ENCODE peak calls at places on chromosomes 11 and 22, in eight cellular contexts. F is tibial nerve, R is hepatocyte, D is mesendoderm, M is right lobe of liver, Y is GM23248, K is pancreas, C is spleen. Q is an unnamed sample. For H3K27me3, the result is how much of the 10 kb centered on the place peaks cover.

GRCh38 chr11:92304271-92304670 is 79.7 kb downstream of the FAT3 start:
- DNase-seq in F (no peak), R (no peak), D (no peak), M (no peak), Y (peak), K (no peak), C (no peak), Q (no peak)

GRCh38 chr11:115765803-115766239 is 261.6 kb upstream of the CADM1 start:
- DNase-seq in F (no peak), R (no peak), D (no peak), M (no peak), Y (peak), K (no peak), C (no peak), Q (no peak)

GRCh38 chr22:22076937-22077703 is 94.5 kb upstream of the TOP3B start:
- DNase-seq in F (no peak), R (no peak), D (no peak), M (no peak), Y (peak), K (no peak), C (no peak), Q (no peak)

GRCh38 chr11:134727636-134728035 is 315.6 kb upstream of the B3GAT1 start:
- DNase-seq in F (no peak), R (no peak), D (no peak), M (no peak), Y (no peak), K (no peak), C (peak), Q (no peak)

GRCh38 chr11:10303558-10304363 is 1.1 kb upstream of the ADM start:
- DNase-seq in F (no peak), R (peak), D (peak), M (peak), Y (peak), K (peak), C (peak), Q (peak)

GRCh38 chr11:122668562-122669090 is 13.1 kb downstream of the UBASH3B start:
- DNase-seq in F (no peak), R (no peak), D (no peak), M (no peak), Y (peak), K (no peak), C (no peak), Q (no peak)

GRCh38 chr11:134527382-134528243 is 115.6 kb upstream of the B3GAT1 start:
- DNase-seq in F (no peak), R (no peak), D (no peak), M (peak), Y (no peak), K (no peak), C (peak), Q (no peak)

GRCh38 chr11:72263363-72263762 is 19.4 kb upstream of the PHOX2A start:
- DNase-seq in F (no peak), R (no peak), D (no peak), M (no peak), Y (peak), K (no peak), C (no peak), Q (no peak)

GRCh38 chr11:60912223-60912850 is 1.6 kb upstream of the TMEM109 start:
- DNase-seq in F (no peak), R (no peak), D (no peak), M (no peak), Y (no peak), K (no peak), C (no peak), Q (no peak)

GRCh38 chr22:22770280-22770871 is 117.2 kb upstream of the IGLL5 start:
- DNase-seq in F (no peak), R (peak), D (peak), M (peak), Y (peak), K (peak), C (no peak), Q (no peak)

GRCh38 chr11:91749231-91749630 is 475.4 kb upstream of the FAT3 start:
- DNase-seq in F (no peak), R (no peak), D (no peak), M (no peak), Y (no peak), K (no peak), C (no peak), Q (no peak)

GRCh38 chr11:34204396-34205279 is 99.2 kb downstream of the NAT10 start:
- DNase-seq in F (no peak), R (peak), D (no peak), M (no peak), Y (peak), K (no peak), C (no peak), Q (no peak)

GRCh38 chr11:76391039-76391438 is 9.9 kb downstream of the GVQW3 start:
- DNase-seq in F (no peak), R (no peak), D (no peak), M (no peak), Y (no peak), K (peak), C (no peak), Q (no peak)

GRCh38 chr11:58027341-58027740 is 3.4 kb upstream of the OR6Q1 start:
- DNase-seq in F (no peak), R (no peak), D (no peak), M (no peak), Y (peak), K (no peak), C (no peak), Q (no peak)

GRCh38 chr11:59174664-59175033 is 2.7 kb downstream of the DTX4 start:
- DNase-seq in F (no peak), R (peak), D (peak), M (peak), Y (peak), K (no peak), C (no peak), Q (no peak)

GRCh38 chr11:41058138-41058537 is 401.3 kb downstream of the LRRC4C start:
- DNase-seq in F (no peak), R (no peak), D (no peak), M (no peak), Y (no peak), K (no peak), C (peak), Q (no peak)

GRCh38 chr11:59556115-59556882 is 45.0 kb downstream of the OR4D9 start:
- DNase-seq in F (peak), R (peak), D (peak), M (no peak), Y (peak), K (peak), C (no peak), Q (peak)

GRCh38 chr11:134756811-134757540 is 344.9 kb upstream of the B3GAT1 start:
- DNase-seq in F (no peak), R (no peak), D (no peak), M (no peak), Y (no peak), K (no peak), C (peak), Q (no peak)

GRCh38 chr11:128613300-128613995 is 26.1 kb upstream of the ETS1 start:
- DNase-seq in F (no peak), R (no peak), D (no peak), M (no peak), Y (no peak), K (no peak), C (peak), Q (no peak)

GRCh38 chr22:24216541-24217209 is 28.2 kb downstream of the GGT5 start:
- DNase-seq in F (no peak), R (no peak), D (no peak), M (no peak), Y (no peak), K (no peak), C (no peak), Q (no peak)

GRCh38 chr11:85346484-85346883 is 280.7 kb downstream of the DLG2 start:
- DNase-seq in F (no peak), R (no peak), D (no peak), M (no peak), Y (no peak), K (no peak), C (no peak), Q (no peak)

GRCh38 chr22:46914916-46915894 is 152.8 kb downstream of the TBC1D22A start:
- DNase-seq in F (no peak), R (no peak), D (no peak), M (no peak), Y (no peak), K (no peak), C (no peak), Q (no peak)

GRCh38 chr22:45006873-45007246 is 2.9 kb downstream of the PHF21B start:
- DNase-seq in F (no peak), R (peak), D (peak), M (no peak), Y (no peak), K (no peak), C (no peak), Q (no peak)

GRCh38 chr22:45007946-45008852 is 1.6 kb downstream of the PHF21B start:
- DNase-seq in F (no peak), R (peak), D (peak), M (no peak), Y (peak), K (no peak), C (no peak), Q (no peak)

GRCh38 chr22:45008853-45009751 is 703 bp downstream of the PHF21B start:
- DNase-seq in F (no peak), R (peak), D (peak), M (no peak), Y (peak), K (no peak), C (no peak), Q (peak)

GRCh38 chr22:45007247-45007945 is 2.4 kb downstream of the PHF21B start:
- DNase-seq in F (no peak), R (peak), D (peak), M (no peak), Y (peak), K (peak), C (no peak), Q (no peak)

DNA sequence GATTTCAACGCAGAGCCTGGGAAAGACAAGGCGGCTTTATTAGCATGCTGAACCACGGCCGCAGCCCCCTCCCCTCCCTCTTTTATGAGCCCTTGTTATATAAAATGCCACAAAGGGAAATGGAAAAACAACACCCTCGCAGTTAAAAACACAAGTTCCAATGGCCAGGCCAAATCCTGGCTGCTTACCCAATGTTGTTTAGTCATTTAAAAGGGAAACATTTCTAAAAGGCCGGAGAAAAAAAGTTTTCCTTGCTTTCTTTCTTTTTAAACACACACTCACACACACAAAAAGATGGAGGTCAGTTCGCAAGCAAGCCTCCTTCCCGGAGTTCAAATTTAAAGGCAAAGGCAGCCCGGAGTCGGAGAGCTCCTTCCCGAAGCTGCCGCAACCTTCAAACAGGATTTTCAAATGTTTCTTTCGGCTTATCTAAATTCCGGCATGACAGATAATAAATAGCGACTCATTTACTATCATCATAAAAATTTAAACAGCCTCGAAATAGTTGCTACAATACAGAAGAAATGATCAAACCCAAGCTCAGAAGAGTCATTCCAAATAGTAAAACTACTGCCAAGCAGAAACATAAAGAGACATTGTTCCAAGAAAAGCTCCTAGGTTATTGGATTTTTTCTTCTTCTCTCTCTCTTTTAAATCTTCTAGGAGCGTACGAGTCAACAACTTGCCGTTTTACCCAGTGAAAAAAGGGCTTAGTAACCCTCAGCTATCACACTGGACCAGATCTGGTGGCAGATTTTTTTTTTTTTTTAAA is 3.5 kb downstream of the PHF21B start:
- DNase-seq in F (no peak), R (peak), D (peak), M (no peak), Y (peak), K (no peak), C (no peak), Q (no peak)
- H3K4me3 ChIP-seq in F (peak), R (peak), D (peak), M (no peak), Y (no peak), K (no peak), C (peak), Q (peak)

GRCh38 chr11:1047576-1048156 is 11.1 kb upstream of the MUC6 start:
- DNase-seq in F (no peak), R (no peak), D (no peak), M (no peak), Y (no peak), K (no peak), C (peak), Q (peak)
- H3K27me3 ChIP-seq in F (under half), R (under half), D (under half), M (under half), Y (under half), K (under half), C (half or more), Q (under half)

GRCh38 chr22:21078916-21079315 is 33.2 kb downstream of the LRRC74B start:
- DNase-seq in F (no peak), R (no peak), D (no peak), M (no peak), Y (no peak), K (no peak), C (no peak), Q (no peak)

GRCh38 chr22:21079493-21079892 is 33.7 kb downstream of the LRRC74B start:
- DNase-seq in F (no peak), R (no peak), D (no peak), M (no peak), Y (no peak), K (no peak), C (no peak), Q (no peak)

GRCh38 chr22:21077884-21078508 is 32.2 kb downstream of the LRRC74B start:
- DNase-seq in F (no peak), R (no peak), D (no peak), M (no peak), Y (no peak), K (no peak), C (no peak), Q (no peak)

GRCh38 chr22:21075516-21076138 is 29.9 kb downstream of the LRRC74B start:
- DNase-seq in F (no peak), R (no peak), D (no peak), M (no peak), Y (no peak), K (no peak), C (no peak), Q (no peak)

GRCh38 chr22:21076907-21077625 is 31.3 kb downstream of the LRRC74B start:
- DNase-seq in F (no peak), R (no peak), D (no peak), M (no peak), Y (no peak), K (no peak), C (no peak), Q (no peak)
- H3K27ac ChIP-seq in F (no peak), R (no peak), D (no peak), M (no peak), Y (no peak), K (no peak), C (no peak), Q (no peak)

GRCh38 chr11:111574373-111575230 is 27.6 kb upstream of the SIK2 start:
- DNase-seq in F (no peak), R (no peak), D (no peak), M (no peak), Y (no peak), K (no peak), C (no peak), Q (no peak)
- H3K4me3 ChIP-seq in F (peak), R (no peak), D (no peak), M (no peak), Y (peak), K (no peak), C (no peak), Q (peak)

GRCh38 chr11:17012712-17013547 is 1.3 kb downstream of the PLEKHA7 start:
- DNase-seq in F (no peak), R (peak), D (peak), M (peak), Y (peak), K (peak), C (peak), Q (peak)

GRCh38 chr11:17012179-17012578 is 2.0 kb downstream of the PLEKHA7 start:
- DNase-seq in F (no peak), R (no peak), D (no peak), M (peak), Y (no peak), K (no peak), C (no peak), Q (no peak)

GRCh38 chr11:17013548-17014320 is 480 bp downstream of the PLEKHA7 start:
- DNase-seq in F (no peak), R (peak), D (peak), M (peak), Y (no peak), K (peak), C (peak), Q (peak)

GRCh38 chr11:17008099-17008498 is 6.1 kb downstream of the PLEKHA7 start:
- DNase-seq in F (no peak), R (no peak), D (no peak), M (peak), Y (no peak), K (peak), C (no peak), Q (peak)

GRCh38 chr11:17010851-17011420 is 3.3 kb downstream of the PLEKHA7 start:
- DNase-seq in F (no peak), R (no peak), D (peak), M (peak), Y (no peak), K (no peak), C (no peak), Q (no peak)
- H3K27me3 ChIP-seq in F (under half), R (under half), D (under half), M (under half), Y (under half), K (under half), C (under half), Q (under half)

DNA sequence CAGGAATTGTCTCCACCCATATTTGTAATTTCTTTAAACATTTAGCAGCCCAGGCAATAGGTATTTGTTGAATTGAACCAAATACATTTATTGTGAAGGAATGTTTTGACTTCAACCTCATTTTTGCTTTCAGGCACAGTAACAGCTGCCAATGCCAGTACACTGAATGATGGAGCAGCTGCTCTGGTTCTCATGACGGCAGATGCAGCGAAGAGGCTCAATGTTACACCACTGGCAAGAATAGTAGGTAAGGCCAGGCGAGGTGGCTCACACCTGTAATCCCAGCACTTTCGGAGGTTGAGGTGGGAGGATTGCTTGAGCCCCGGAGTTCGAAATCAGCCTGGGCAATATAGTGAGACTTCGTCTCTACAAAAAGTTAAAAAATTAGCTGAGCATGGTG is 20.9 kb downstream of the ACAT1 start:
- DNase-seq in F (no peak), R (no peak), D (no peak), M (no peak), Y (no peak), K (peak), C (no peak), Q (no peak)
- H3K27ac ChIP-seq in F (no peak), R (no peak), D (no peak), M (no peak), Y (no peak), K (no peak), C (no peak), Q (no peak)

DNA sequence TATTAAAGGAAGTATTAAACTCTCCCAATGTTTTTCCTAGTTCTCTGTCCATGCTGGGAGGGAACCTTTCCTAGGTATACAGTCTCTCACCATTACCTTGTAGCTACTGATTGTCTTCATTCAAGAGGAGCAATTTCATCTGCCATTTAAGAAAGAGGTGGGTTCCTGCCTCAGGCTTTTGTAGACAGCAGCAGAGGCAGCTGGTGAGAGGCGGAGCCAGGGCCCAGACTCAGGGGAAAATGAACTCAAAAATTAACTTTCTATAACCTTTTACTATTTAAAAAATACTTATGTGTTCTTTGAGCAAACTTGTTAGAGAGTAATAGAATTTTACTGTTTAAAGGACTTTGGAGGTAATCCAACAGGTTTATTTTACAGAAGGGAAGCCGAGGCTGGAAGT is 133.0 kb downstream of the SNX19 start:
- DNase-seq in F (no peak), R (no peak), D (no peak), M (no peak), Y (peak), K (no peak), C (no peak), Q (no peak)
- H3K4me3 ChIP-seq in F (no peak), R (no peak), D (no peak), M (no peak), Y (peak), K (no peak), C (no peak), Q (no peak)

DNA sequence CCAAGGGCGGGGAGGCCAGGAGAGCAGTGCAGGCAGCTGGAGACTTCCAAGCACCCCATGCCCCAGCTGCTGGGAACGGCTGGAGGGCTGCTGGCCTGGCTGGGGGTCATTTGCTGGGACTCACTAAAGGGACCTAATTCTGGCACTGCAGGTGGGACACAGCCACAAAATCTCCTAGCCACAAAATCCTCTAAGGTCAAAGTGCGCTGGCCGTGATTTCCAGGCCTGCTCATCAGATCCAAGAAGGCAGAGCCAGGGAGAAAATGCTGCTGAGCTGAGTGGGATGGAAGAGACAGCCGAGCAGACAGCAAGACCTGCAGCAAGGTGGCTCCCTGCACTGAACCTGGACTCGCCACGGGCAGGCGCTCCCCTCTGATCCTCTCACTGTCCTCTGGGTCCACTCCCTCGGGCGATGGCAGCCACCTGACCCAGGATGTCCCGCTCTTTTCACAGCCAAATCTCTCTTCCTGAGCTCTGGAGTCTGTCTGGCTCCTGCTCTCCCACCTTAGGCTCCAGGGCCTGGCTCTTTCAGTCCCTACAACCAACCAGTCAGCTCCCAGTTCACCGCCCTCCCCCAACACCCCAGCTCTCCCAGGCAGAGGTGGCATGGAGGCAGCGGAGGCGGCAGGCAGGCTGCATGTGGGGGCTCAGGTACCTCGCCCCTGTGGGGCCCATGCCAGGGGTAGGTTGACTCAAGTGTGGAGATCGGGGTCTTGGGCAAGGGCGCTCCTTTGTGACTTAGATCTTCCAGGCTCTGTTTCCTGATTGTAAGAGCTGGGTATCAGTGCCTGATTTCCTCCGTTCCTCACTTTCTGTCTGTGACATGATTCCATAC is 14.5 kb downstream of the OVOL1 start:
- DNase-seq in F (no peak), R (peak), D (no peak), M (no peak), Y (no peak), K (no peak), C (no peak), Q (no peak)
- H3K27me3 ChIP-seq in F (half or more), R (under half), D (under half), M (under half), Y (under half), K (under half), C (half or more), Q (under half)

DNA sequence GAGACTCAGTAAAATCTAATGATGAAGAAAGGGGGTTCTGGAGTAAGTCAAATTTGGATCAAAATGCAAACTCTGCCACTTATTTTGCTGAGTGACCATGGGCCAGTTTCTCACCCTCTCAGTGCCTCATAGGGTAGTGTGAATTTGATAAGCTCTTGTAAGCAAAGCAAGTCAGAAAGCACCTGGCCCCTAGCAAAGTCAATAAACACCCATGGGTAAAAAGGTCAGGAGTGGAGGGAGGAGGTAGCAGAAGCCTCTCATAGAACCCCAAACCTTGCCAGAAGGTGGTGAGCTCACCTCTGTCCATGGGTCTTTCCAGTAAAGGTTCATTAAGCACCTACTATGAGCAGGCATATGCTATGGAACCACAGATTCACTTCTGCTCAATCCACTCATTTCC is 18.5 kb upstream of the CACNG2 start:
- DNase-seq in F (no peak), R (no peak), D (no peak), M (no peak), Y (no peak), K (no peak), C (no peak), Q (no peak)
- H3K27ac ChIP-seq in F (no peak), R (no peak), D (no peak), M (no peak), Y (no peak), K (no peak), C (no peak), Q (no peak)